ENCODE peak calls at places on chromosomes 16 and 17, in seven cellular contexts. S is Karpas-422, J is choroid plexus epithelial cell, G is HuH-7, L is kidney tubule cell, H is foreskin keratinocyte, F is progenitor cell of endocrine pancreas. K is an unnamed sample.

GRCh38 chr17:45129426-45129939 is 2.8 kb downstream of the PLCD3 start:
- DNase-seq in S (no peak), J (no peak), F (no peak), H (no peak), L (peak), G (no peak), K (no peak)

GRCh38 chr17:78313735-78314648 is 45.9 kb downstream of the SOCS3 start:
- DNase-seq in H (peak), S (peak), G (peak), F (peak), J (peak), L (peak), K (peak)

GRCh38 chr17:8140413-8141029 is 11.7 kb downstream of the PER1 start:
- DNase-seq in H (no peak), F (no peak), L (no peak), J (no peak), G (no peak), S (no peak), K (no peak)

GRCh38 chr17:35101036-35101435 is 18.6 kb downstream of the RAD51D start:
- DNase-seq in H (no peak), F (no peak), J (no peak), L (no peak), G (no peak), S (no peak), K (no peak)

GRCh38 chr16:28977703-28978641 is 3.4 kb downstream of the SPNS1 start:
- DNase-seq in F (peak), S (no peak), H (no peak), L (peak), G (peak), J (no peak), K (no peak)

GRCh38 chr16:456891-457483 is 31.5 kb downstream of the RAB11FIP3 start:
- DNase-seq in H (no peak), L (no peak), S (no peak), J (peak), G (no peak), F (no peak), K (no peak)

GRCh38 chr17:9880582-9880999 is 24.5 kb downstream of the RCVRN start:
- DNase-seq in G (no peak), F (no peak), J (peak), S (no peak), L (peak), H (peak), K (no peak)

GRCh38 chr17:49197346-49197998 is 12.9 kb downstream of the GNGT2 start:
- DNase-seq in H (no peak), F (no peak), S (no peak), G (no peak), J (no peak), L (peak), K (no peak)

GRCh38 chr16:11328172-11329079 is 16.8 kb upstream of the RMI2 start:
- DNase-seq in S (peak), J (peak), H (peak), F (no peak), G (no peak), L (peak), K (no peak)

GRCh38 chr17:77332981-77333685 is 192.4 kb downstream of the SEC14L1 start:
- DNase-seq in S (no peak), F (no peak), H (peak), L (peak), G (no peak), J (peak), K (no peak)

GRCh38 chr16:66168777-66169176 is 197.7 kb upstream of the CDH5 start:
- DNase-seq in S (peak), J (no peak), G (no peak), F (no peak), L (no peak), H (no peak), K (no peak)

K was measured in COR-L47.